ENCODE peak calls at places on chromosomes 6 and 20, in ten cellular contexts. B, H, S, Q, Z, U, F, A, J and V are unnamed samples.

GRCh38 chr6:38572186-38572813 is 67.4 kb downstream of the BTBD9 start:
- DNase-seq in B (no peak), U (no peak), F (no peak), Z (no peak), S (no peak), A (no peak), Q (no peak), H (no peak), J (no peak), V (no peak)

GRCh38 chr6:87139236-87139635 is 16.1 kb upstream of the ZNF292 start:
- DNase-seq in A (peak), Q (peak), J (no peak), H (peak), S (peak), B (no peak), F (peak), Z (peak), U (peak), V (no peak)

GRCh38 chr20:10487354-10488115 is 52.4 kb downstream of the SLX4IP start:
- DNase-seq in F (no peak), Q (peak), U (no peak), A (no peak), Z (no peak), J (no peak), H (no peak), S (no peak), B (no peak), V (no peak)

GRCh38 chr6:2085657-2086056 is 159.7 kb downstream of the GMDS start:
- DNase-seq in J (no peak), S (no peak), B (no peak), Q (no peak), Z (no peak), H (no peak), F (peak), A (no peak), U (no peak), V (no peak)

GRCh38 chr20:17545127-17545526 is 13.9 kb upstream of the BFSP1 start:
- DNase-seq in H (no peak), Q (no peak), S (no peak), U (no peak), B (no peak), J (no peak), Z (no peak), A (no peak), F (no peak), V (no peak)

GRCh38 chr6:12012566-12013367 is 655 bp downstream of the HIVEP1 start:
- DNase-seq in H (peak), Z (peak), B (peak), J (peak), U (peak), F (peak), A (peak), S (peak), Q (peak), V (peak)

GRCh38 chr6:46381579-46381978 is 109.7 kb downstream of the RCAN2 start:
- DNase-seq in J (no peak), B (no peak), Z (no peak), H (no peak), A (no peak), S (no peak), F (no peak), U (no peak), Q (no peak), V (no peak)

GRCh38 chr20:17500271-17500670 is 30.9 kb downstream of the BFSP1 start:
- DNase-seq in J (no peak), Z (no peak), A (no peak), U (no peak), H (no peak), F (no peak), Q (no peak), S (no peak), B (no peak), V (no peak)

GRCh38 chr6:52642381-52642780 is 28.5 kb upstream of the TMEM14A start:
- DNase-seq in Q (no peak), J (no peak), A (no peak), S (no peak), B (no peak), F (no peak), H (peak), U (no peak), Z (no peak), V (no peak)

GRCh38 chr6:54980511-54981275 is 134.1 kb downstream of the FAM83B start:
- DNase-seq in Q (peak), A (no peak), F (no peak), U (no peak), H (no peak), J (no peak), S (no peak), Z (no peak), B (no peak), V (no peak)

GRCh38 chr6:137816133-137816579 is 50.9 kb upstream of the TNFAIP3 start:
- DNase-seq in Z (no peak), S (no peak), B (no peak), F (no peak), A (no peak), U (no peak), Q (no peak), J (no peak), H (no peak), V (no peak)

GRCh38 chr6:136783495-136784270 is 8.6 kb downstream of the MAP3K5 start:
- DNase-seq in S (no peak), Z (no peak), J (no peak), U (no peak), F (no peak), Q (no peak), H (no peak), B (no peak), A (no peak), V (no peak)

GRCh38 chr6:105748737-105749161 is 337.4 kb upstream of the PRDM1 start:
- DNase-seq in Z (no peak), A (no peak), B (no peak), H (no peak), F (no peak), Q (peak), U (no peak), J (no peak), S (no peak), V (no peak)

GRCh38 chr6:156402227-156402626 is 375.0 kb upstream of the ARID1B start:
- DNase-seq in F (no peak), Z (no peak), A (no peak), U (no peak), Q (no peak), S (no peak), H (no peak), B (no peak), J (no peak), V (no peak)

GRCh38 chr6:132025468-132025867 is 74.3 kb upstream of the CCN2 start:
- DNase-seq in Q (no peak), J (no peak), H (no peak), A (no peak), U (no peak), Z (no peak), F (no peak), S (no peak), B (no peak), V (no peak)

GRCh38 chr6:55182016-55182650 is 7.8 kb downstream of the HCRTR2 start:
- DNase-seq in B (no peak), U (no peak), Z (no peak), A (no peak), S (no peak), J (no peak), F (no peak), Q (no peak), H (no peak), V (no peak)

GRCh38 chr20:33716498-33716897 is 3.6 kb downstream of the PXMP4 start:
- DNase-seq in B (no peak), S (no peak), A (no peak), U (no peak), F (no peak), J (no peak), H (no peak), Z (no peak), Q (no peak), V (no peak)

GRCh38 chr6:170388113-170388512 is 81.6 kb downstream of the FAM120B start:
- DNase-seq in Z (no peak), B (no peak), Q (peak), H (no peak), F (no peak), A (peak), U (no peak), S (no peak), J (no peak), V (no peak)

GRCh38 chr6:135318728-135319469 is 137.8 kb downstream of the MYB start:
- DNase-seq in F (no peak), B (no peak), S (no peak), U (no peak), H (no peak), Q (no peak), J (no peak), Z (no peak), A (no peak), V (no peak)

GRCh38 chr6:47789553-47789952 is 7.7 kb downstream of the OPN5 start:
- DNase-seq in F (no peak), U (no peak), S (no peak), B (no peak), Q (no peak), Z (no peak), J (no peak), A (no peak), H (no peak), V (no peak)

GRCh38 chr6:40039042-40039441 is 104.8 kb upstream of the MOCS1 start:
- DNase-seq in Q (no peak), Z (no peak), J (no peak), F (no peak), U (no peak), S (no peak), A (no peak), B (no peak), H (no peak), V (no peak)

GRCh38 chr6:88378639-88379038 is 212.5 kb upstream of the CNR1 start:
- DNase-seq in A (no peak), U (no peak), Q (no peak), H (no peak), Z (no peak), S (no peak), J (no peak), B (no peak), F (no peak), V (no peak)

GRCh38 chr20:61819921-61820825 is 245.5 kb downstream of the TAF4 start:
- DNase-seq in A (no peak), Q (no peak), U (no peak), J (no peak), Z (no peak), B (no peak), S (no peak), H (no peak), F (no peak), V (no peak)

GRCh38 chr6:44126320-44127149 is 717 bp downstream of the MRPL14 start:
- DNase-seq in F (peak), Q (peak), U (peak), H (peak), Z (peak), A (peak), J (peak), B (no peak), S (peak), V (no peak)

GRCh38 chr6:48973486-48973885 is 489.6 kb downstream of the MMUT start:
- DNase-seq in Q (peak), H (no peak), B (no peak), J (no peak), A (no peak), F (no peak), Z (no peak), S (no peak), U (no peak), V (no peak)